ENCODE peak calls at places on chromosomes 11 and 22, in six cellular contexts. Q is mesenchymal stem cell, N is H1, C is neuronal stem cell, J is H9, F is trophoblast cell. V is an unnamed sample.

GRCh38 chr22:38239101-38239761 is 33.6 kb downstream of the TMEM184B start:
- DNase-seq in J (no peak), C (no peak), N (no peak), Q (peak), F (peak), V (peak)

GRCh38 chr22:37060801-37061610 is 9.5 kb downstream of the KCTD17 start:
- DNase-seq in F (no peak), C (no peak), N (no peak), Q (no peak), J (no peak), V (no peak)

GRCh38 chr11:46277623-46278386 is at the start of gene CREB3L1:
- DNase-seq in N (no peak), Q (no peak), F (no peak), C (no peak), J (peak), V (no peak)

GRCh38 chr22:36110306-36110791 is 50.2 kb downstream of the APOL3 start:
- DNase-seq in N (no peak), Q (no peak), C (no peak), F (no peak), J (no peak), V (no peak)

GRCh38 chr22:21626073-21626734 is 3.6 kb downstream of the YDJC start:
- DNase-seq in F (no peak), C (no peak), J (no peak), N (no peak), Q (no peak), V (no peak)

GRCh38 chr22:44358723-44359440 is 46.1 kb upstream of the SHISAL1 start:
- DNase-seq in C (no peak), J (no peak), F (no peak), N (no peak), Q (no peak), V (no peak)

GRCh38 chr11:15663778-15664218 is 549.1 kb downstream of the INSC start:
- DNase-seq in J (peak), C (peak), N (no peak), Q (peak), F (no peak), V (no peak)

GRCh38 chr11:2993000-2993330 is 836 bp upstream of the NAP1L4 start:
- DNase-seq in N (no peak), C (no peak), J (no peak), Q (no peak), F (no peak), V (no peak)

GRCh38 chr22:50102946-50103345 is 13.1 kb downstream of the MOV10L1 start:
- DNase-seq in N (no peak), F (no peak), C (no peak), J (no peak), Q (no peak), V (no peak)

GRCh38 chr11:119298726-119299125 is 18.2 kb downstream of the MCAM start:
- DNase-seq in C (no peak), N (no peak), J (no peak), Q (no peak), F (no peak), V (no peak)

GRCh38 chr11:78310500-78310909 is 107.1 kb downstream of the GAB2 start:
- DNase-seq in J (no peak), Q (no peak), N (no peak), C (no peak), F (no peak), V (peak)

GRCh38 chr11:117696489-117696888 is 100.5 kb downstream of the DSCAML1 start:
- DNase-seq in Q (no peak), C (no peak), N (no peak), J (no peak), F (no peak), V (no peak)

GRCh38 chr11:30016588-30017363 is at the start of gene KCNA4:
- DNase-seq in F (no peak), C (peak), Q (no peak), J (peak), N (no peak), V (no peak)

GRCh38 chr22:18954333-18954732 is 18.2 kb upstream of the PRODH start:
- DNase-seq in F (peak), C (peak), J (peak), Q (peak), N (peak), V (peak)

GRCh38 chr11:3107608-3108182 is 50.5 kb upstream of the CARS1 start:
- DNase-seq in C (no peak), J (peak), Q (no peak), F (no peak), N (no peak), V (no peak)

GRCh38 chr22:46522743-46523300 is 14.6 kb downstream of the CELSR1 start:
- DNase-seq in C (no peak), J (no peak), Q (no peak), F (peak), N (no peak), V (no peak)

GRCh38 chr11:88538088-88538487 is 200.6 kb upstream of the CTSC start:
- DNase-seq in N (no peak), F (no peak), J (no peak), Q (peak), C (no peak), V (peak)

GRCh38 chr22:37501610-37502341 is 15.6 kb upstream of the MFNG start:
- DNase-seq in C (no peak), Q (peak), N (no peak), F (no peak), J (no peak), V (peak)

GRCh38 chr22:32477608-32478007 is 3.0 kb downstream of the FBXO7 start:
- DNase-seq in Q (no peak), F (no peak), C (no peak), N (no peak), J (no peak), V (no peak)

GRCh38 chr11:64638017-64638664 is 47.1 kb downstream of the SLC22A12 start:
- DNase-seq in Q (no peak), F (no peak), N (no peak), C (no peak), J (peak), V (no peak)

GRCh38 chr11:17887779-17888178 is 125.1 kb downstream of the SERGEF start:
- DNase-seq in C (no peak), F (no peak), N (no peak), Q (no peak), J (peak), V (no peak)

GRCh38 chr22:35154937-35155387 is 89.0 kb downstream of the ISX start:
- DNase-seq in N (peak), J (peak), Q (peak), C (peak), F (peak), V (peak)

GRCh38 chr22:50507991-50508884 is at the start of gene NCAPH2:
- DNase-seq in C (peak), Q (peak), F (peak), J (peak), N (peak), V (peak)

GRCh38 chr22:26429458-26430238 is 588 bp downstream of the ASPHD2 start:
- DNase-seq in Q (no peak), C (no peak), J (no peak), F (peak), N (no peak), V (no peak)

GRCh38 chr22:38724926-38725571 is 19.3 kb downstream of the GTPBP1 start:
- DNase-seq in C (no peak), J (no peak), F (peak), N (no peak), Q (peak), V (peak)

GRCh38 chr11:11440149-11440548 is 87.1 kb upstream of the CSNK2A3 start:
- DNase-seq in Q (no peak), N (no peak), J (peak), C (no peak), F (no peak), V (no peak)

GRCh38 chr11:43282607-43283440 is 29.0 kb upstream of the API5 start:
- DNase-seq in N (no peak), C (peak), F (peak), J (peak), Q (peak), V (peak)

GRCh38 chr22:42280836-42281235 is 10.4 kb upstream of the TCF20 start:
- DNase-seq in C (no peak), Q (no peak), F (no peak), J (peak), N (no peak), V (no peak)

GRCh38 chr11:62543680-62544444 is 2.7 kb downstream of the AHNAK start:
- DNase-seq in J (no peak), C (no peak), F (peak), Q (peak), N (no peak), V (no peak)

GRCh38 chr11:72776844-72777754 is 16.7 kb downstream of the STARD10 start:
- DNase-seq in Q (no peak), N (no peak), J (no peak), F (peak), C (no peak), V (no peak)

GRCh38 chr11:986270-986951 is 50.1 kb downstream of the MUC6 start:
- DNase-seq in C (no peak), F (peak), Q (no peak), J (no peak), N (no peak), V (no peak)

GRCh38 chr11:44774131-44774530 is 47.4 kb downstream of the TSPAN18 start:
- DNase-seq in J (peak), Q (no peak), N (no peak), C (no peak), F (no peak), V (no peak)

GRCh38 chr11:2807276-2807681 is 78.3 kb downstream of the CDKN1C start:
- DNase-seq in N (no peak), F (no peak), Q (no peak), C (no peak), J (peak), V (no peak)

GRCh38 chr11:11980200-11980599 is 28.2 kb downstream of the DKK3 start:
- DNase-seq in C (no peak), N (no peak), J (no peak), Q (peak), F (no peak), V (no peak)

GRCh38 chr22:17769013-17769715 is 5.1 kb downstream of the BID start:
- DNase-seq in C (no peak), J (no peak), F (no peak), Q (no peak), N (no peak), V (no peak)

GRCh38 chr11:126153999-126154398 is 57.5 kb downstream of the RPUSD4 start:
- DNase-seq in N (no peak), C (peak), F (no peak), J (no peak), Q (peak), V (peak)

GRCh38 chr22:33563568-33563967 is 356.7 kb downstream of the LARGE1 start:
- DNase-seq in J (no peak), Q (no peak), N (no peak), F (no peak), C (no peak), V (no peak)

GRCh38 chr11:128934926-128935325 is 7.7 kb downstream of the TP53AIP1 start:
- DNase-seq in F (no peak), N (no peak), Q (no peak), C (no peak), J (no peak), V (no peak)
- H3K14ac ChIP-seq in F (no peak), N (no peak), Q (no peak), C (no peak), J (no peak), V (no peak)

DNA sequence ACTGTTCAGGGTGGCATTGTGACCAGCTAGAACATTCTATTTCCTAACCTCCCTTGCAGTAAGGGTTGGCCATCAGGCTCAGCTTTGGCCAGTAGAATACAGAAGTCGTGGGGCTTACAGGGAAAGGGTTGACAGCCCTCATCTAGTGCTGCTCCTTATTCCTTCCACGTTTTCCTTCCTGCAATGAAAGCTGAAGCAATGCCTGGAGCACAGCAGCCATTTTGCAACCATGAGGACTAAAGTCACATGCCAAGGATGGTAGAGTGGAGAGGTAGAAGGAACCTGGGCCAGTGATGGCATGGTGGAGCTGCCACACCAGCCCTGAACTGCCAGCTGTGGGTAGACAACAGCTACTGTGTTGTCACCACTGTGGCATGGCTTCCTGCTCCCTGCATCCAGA is 28.9 kb upstream of the LINC01488 start:
- DNase-seq in F (no peak), J (no peak), C (no peak), Q (no peak), N (no peak), V (no peak)
- H3K14ac ChIP-seq in F (no peak), J (no peak), C (no peak), Q (peak), N (no peak), V (no peak)

GRCh38 chr11:96259053-96259837 is 83.8 kb downstream of the MAML2 start:
- DNase-seq in F (peak), C (no peak), N (no peak), Q (peak), J (no peak), V (peak)
- H3K14ac ChIP-seq in F (no peak), C (no peak), N (no peak), Q (no peak), J (no peak), V (no peak)

GRCh38 chr11:75059299-75059698 is 37.4 kb downstream of the OR2AT4 start:
- DNase-seq in N (no peak), F (no peak), Q (no peak), J (no peak), C (no peak), V (no peak)
- H3K14ac ChIP-seq in N (no peak), F (no peak), Q (no peak), J (no peak), C (no peak), V (no peak)

DNA sequence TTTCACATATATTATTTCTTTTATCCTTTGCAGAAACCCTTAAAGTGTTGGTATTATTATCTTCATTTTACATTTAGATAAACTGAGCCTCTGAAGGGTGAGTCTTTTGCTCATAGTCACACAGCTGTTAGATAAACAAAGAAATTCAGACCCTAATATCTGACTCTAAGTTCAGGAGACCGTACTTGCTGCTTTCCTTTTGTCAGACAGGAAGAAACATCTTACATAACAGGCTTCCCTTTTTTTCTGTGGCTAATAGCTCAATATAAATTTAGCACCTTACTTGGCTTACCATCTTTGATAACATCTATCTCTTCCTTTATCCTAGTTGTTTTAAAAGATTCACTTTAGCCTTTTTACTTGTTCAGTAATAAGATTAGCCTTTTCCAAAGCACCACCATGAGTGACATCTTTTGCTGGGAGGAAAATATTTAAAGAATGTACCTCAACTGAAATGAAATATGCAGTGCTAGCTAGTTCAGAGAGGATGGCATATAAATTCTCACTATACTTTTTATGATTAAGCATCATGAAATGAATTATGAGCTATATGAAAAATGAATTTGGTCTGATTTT is 128.6 kb downstream of the WNT11 start:
- DNase-seq in Q (peak), C (no peak), J (no peak), N (no peak), F (peak), V (peak)
- H3K14ac ChIP-seq in Q (no peak), C (no peak), J (no peak), N (no peak), F (no peak), V (no peak)

DNA sequence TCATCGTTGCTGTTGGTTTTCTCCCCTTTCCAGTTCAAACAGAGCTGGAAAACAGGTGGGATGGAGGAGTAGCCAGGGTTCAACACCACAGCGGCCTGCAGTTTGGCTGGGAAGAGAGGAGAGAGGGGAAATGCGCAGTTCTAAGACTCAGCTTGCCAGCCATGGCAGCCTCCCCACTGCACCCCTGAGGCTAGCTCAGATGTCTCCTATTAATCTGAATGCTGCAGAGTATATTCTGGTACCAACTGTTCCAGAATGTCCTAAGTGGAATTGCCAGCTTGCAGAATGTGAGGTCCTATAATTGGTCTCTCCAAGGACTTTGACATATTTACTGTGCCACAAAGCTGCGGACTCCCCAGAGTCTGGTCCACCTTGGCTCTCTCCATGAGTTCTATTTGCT is 32.0 kb downstream of the NEFH start:
- DNase-seq in J (no peak), C (no peak), Q (no peak), F (no peak), N (no peak), V (no peak)
- H3K14ac ChIP-seq in J (no peak), C (no peak), Q (no peak), F (no peak), N (no peak), V (no peak)

GRCh38 chr11:134739136-134739535 is 327.1 kb upstream of the B3GAT1 start:
- DNase-seq in F (no peak), C (no peak), N (no peak), J (no peak), Q (no peak), V (no peak)
- H3K14ac ChIP-seq in F (no peak), C (no peak), N (no peak), J (no peak), Q (no peak), V (no peak)

DNA sequence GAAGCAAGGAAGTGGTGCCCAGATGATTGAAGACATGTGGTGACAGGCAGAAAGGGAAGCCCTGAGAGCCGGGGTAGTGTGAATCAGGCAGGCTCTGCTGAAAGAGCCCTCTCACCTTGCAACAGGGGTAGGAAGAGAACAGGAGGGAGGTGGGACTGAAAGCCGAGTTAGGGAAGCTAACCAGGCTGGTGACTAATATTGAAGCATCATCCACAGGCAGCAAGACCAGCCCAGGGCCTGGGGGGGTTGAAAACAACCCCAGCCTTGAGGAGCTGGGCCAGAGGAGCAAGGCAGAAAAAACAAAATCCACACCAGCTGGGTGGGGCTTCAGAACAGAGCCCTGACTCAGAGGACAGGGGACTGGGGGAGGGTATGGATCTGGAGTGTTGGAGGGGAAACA is 35.0 kb upstream of the CRTAM start:
- DNase-seq in C (no peak), F (peak), J (no peak), N (no peak), Q (peak), V (peak)
- H3K14ac ChIP-seq in C (no peak), F (no peak), J (no peak), N (no peak), Q (no peak), V (no peak)

DNA sequence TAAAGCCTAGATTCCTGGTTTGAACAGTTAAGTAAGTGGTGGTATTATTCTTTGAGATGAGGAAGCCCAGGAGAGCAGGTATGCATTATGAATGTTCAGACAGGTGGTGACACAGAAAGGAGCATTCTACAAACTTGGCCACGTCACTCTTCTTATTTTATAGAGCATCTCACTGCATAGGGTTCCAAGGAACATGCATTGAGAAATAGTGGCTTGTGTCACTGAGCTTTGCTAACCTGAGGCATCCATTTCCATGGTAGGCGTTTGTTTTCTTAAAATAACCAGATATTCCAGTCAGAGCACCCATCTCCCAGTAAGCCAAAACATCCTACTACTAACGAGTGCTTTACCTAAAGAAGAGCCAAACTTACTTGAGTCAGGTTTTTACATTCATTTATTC is 169.7 kb downstream of the NAV2 start:
- DNase-seq in J (no peak), Q (no peak), F (peak), N (no peak), C (no peak), V (no peak)
- H3K14ac ChIP-seq in J (no peak), Q (no peak), F (no peak), N (no peak), C (no peak), V (no peak)

DNA sequence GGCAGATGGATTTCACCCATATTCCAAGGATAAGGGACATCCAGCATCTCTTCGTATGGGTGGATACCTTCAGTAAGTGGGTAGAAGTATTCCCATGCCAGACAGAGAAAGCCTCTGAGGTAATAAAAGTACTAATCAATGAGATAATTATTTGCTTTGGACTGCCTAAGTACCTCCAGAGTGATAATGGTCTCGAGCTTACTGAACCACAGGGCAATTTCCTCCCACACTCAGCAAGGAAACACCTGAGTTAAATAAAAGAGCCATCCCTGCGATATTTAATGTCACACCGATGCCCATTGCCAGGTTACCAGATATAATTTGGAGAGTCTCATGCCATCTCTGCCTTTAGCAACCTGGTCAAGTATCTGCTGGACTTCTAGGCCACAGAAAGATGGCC is 70.6 kb upstream of the MPEG1 start:
- DNase-seq in F (no peak), Q (no peak), N (no peak), J (no peak), C (no peak), V (no peak)
- H3K14ac ChIP-seq in F (no peak), Q (no peak), N (no peak), J (no peak), C (no peak), V (no peak)